ENCODE peak calls at places on chromosomes 4 and X, in eight cellular contexts. E is HCT116, I is H1, B is adrenal gland, H is lower leg skin, J is IMR-90, D is A549, P is spleen. R is an unnamed sample.

GRCh38 chrX:154021131-154021611 is 1.5 kb upstream of the IRAK1 start:
- DNase-seq in E (no peak), I (no peak), B (no peak), H (no peak), J (peak), D (no peak), P (peak), R (no peak)

GRCh38 chrX:80216086-80216485 is 201.5 kb downstream of the TBX22 start:
- DNase-seq in E (no peak), I (no peak), B (no peak), H (no peak), J (no peak), D (peak), P (no peak), R (no peak)

GRCh38 chr4:143338313-143338712 is 1.6 kb downstream of the GAB1 start:
- DNase-seq in E (no peak), I (no peak), B (no peak), H (no peak), J (no peak), D (no peak), P (no peak), R (no peak)

GRCh38 chr4:158090323-158090722 is 82.5 kb downstream of the GASK1B start:
- DNase-seq in E (no peak), I (no peak), B (no peak), H (no peak), J (peak), D (no peak), P (no peak), R (peak)

GRCh38 chr4:89558147-89558546 is 250.5 kb upstream of the GPRIN3 start:
- DNase-seq in E (peak), I (peak), B (no peak), H (no peak), J (no peak), D (peak), P (no peak), R (no peak)

GRCh38 chrX:69046996-69047490 is 118.2 kb downstream of the PJA1 start:
- DNase-seq in E (no peak), I (no peak), B (peak), H (peak), J (no peak), D (no peak), P (no peak), R (no peak)

GRCh38 chrX:121084903-121085611 is 37.6 kb downstream of the GLUD2 start:
- DNase-seq in E (no peak), I (no peak), B (no peak), H (no peak), J (no peak), D (no peak), P (no peak), R (no peak)

GRCh38 chr4:139229534-139230039 is 50.4 kb downstream of the MGARP start:
- DNase-seq in E (peak), I (no peak), B (no peak), H (no peak), J (peak), D (peak), P (no peak), R (no peak)

GRCh38 chr4:122963222-122963621 is 40.8 kb upstream of the NUDT6 start:
- DNase-seq in E (no peak), I (no peak), B (no peak), H (no peak), J (peak), D (no peak), P (no peak), R (no peak)

GRCh38 chrX:72526534-72527508 is 45.8 kb downstream of the HDAC8 start:
- DNase-seq in E (no peak), I (no peak), B (no peak), H (no peak), J (peak), D (no peak), P (no peak), R (no peak)

GRCh38 chrX:1521459-1521956 is 15.5 kb downstream of the P2RY8 start:
- DNase-seq in E (no peak), I (peak), B (no peak), H (peak), J (no peak), D (peak), P (peak), R (no peak)

GRCh38 chrX:152245231-152245630 is 106.9 kb upstream of the MAGEA10 start:
- DNase-seq in E (no peak), I (no peak), B (no peak), H (no peak), J (no peak), D (no peak), P (no peak), R (no peak)

GRCh38 chr4:85005865-85006377 is 39.4 kb upstream of the WDFY3 start:
- DNase-seq in E (no peak), I (no peak), B (peak), H (no peak), J (peak), D (no peak), P (no peak), R (no peak)

GRCh38 chrX:41956027-41956426 is 32.7 kb upstream of the CASK start:
- DNase-seq in E (no peak), I (no peak), B (no peak), H (no peak), J (no peak), D (no peak), P (no peak), R (no peak)

GRCh38 chr4:8728536-8729407 is 136.2 kb downstream of the CPZ start:
- DNase-seq in E (no peak), I (no peak), B (no peak), H (peak), J (no peak), D (no peak), P (peak), R (peak)

GRCh38 chrX:47235691-47236103 is 2.9 kb downstream of the USP11 start:
- DNase-seq in E (no peak), I (no peak), B (no peak), H (no peak), J (peak), D (no peak), P (no peak), R (no peak)

GRCh38 chrX:47232197-47232802 is 509 bp upstream of the USP11 start:
- DNase-seq in E (no peak), I (no peak), B (no peak), H (no peak), J (no peak), D (no peak), P (no peak), R (no peak)

GRCh38 chrX:47234583-47234982 is 1.8 kb downstream of the USP11 start:
- DNase-seq in E (no peak), I (no peak), B (no peak), H (no peak), J (peak), D (no peak), P (no peak), R (no peak)

GRCh38 chrX:47232803-47233332 is at the start of gene USP11:
- DNase-seq in E (no peak), I (no peak), B (no peak), H (peak), J (peak), D (peak), P (no peak), R (no peak)

GRCh38 chrX:47233333-47234113 is 714 bp downstream of the USP11 start:
- DNase-seq in E (peak), I (peak), B (peak), H (peak), J (peak), D (peak), P (peak), R (peak)
- TF ChIP-seq POLR2A in E (no peak), I (peak), B (peak), H (no peak), J (peak), D (peak), P (no peak), R (no peak)

GRCh38 chr4:118985170-118986000 is 96.7 kb downstream of the SYNPO2 start:
- DNase-seq in E (no peak), I (no peak), B (no peak), H (no peak), J (no peak), D (no peak), P (no peak), R (no peak)
- TF ChIP-seq POLR2A in E (no peak), I (no peak), B (no peak), H (no peak), J (no peak), D (no peak), P (no peak), R (no peak)

GRCh38 chr4:184395451-184395917 is 78.9 kb downstream of the IRF2 start:
- DNase-seq in E (no peak), I (no peak), B (no peak), H (no peak), J (no peak), D (no peak), P (no peak), R (no peak)

GRCh38 chr4:184398741-184399504 is 75.4 kb downstream of the IRF2 start:
- DNase-seq in E (no peak), I (no peak), B (no peak), H (peak), J (no peak), D (no peak), P (no peak), R (no peak)

GRCh38 chr4:184396570-184397515 is 77.5 kb downstream of the IRF2 start:
- DNase-seq in E (no peak), I (no peak), B (no peak), H (peak), J (no peak), D (no peak), P (no peak), R (no peak)

GRCh38 chr4:184397516-184398163 is 76.7 kb downstream of the IRF2 start:
- DNase-seq in E (no peak), I (no peak), B (peak), H (peak), J (no peak), D (no peak), P (no peak), R (no peak)

DNA sequence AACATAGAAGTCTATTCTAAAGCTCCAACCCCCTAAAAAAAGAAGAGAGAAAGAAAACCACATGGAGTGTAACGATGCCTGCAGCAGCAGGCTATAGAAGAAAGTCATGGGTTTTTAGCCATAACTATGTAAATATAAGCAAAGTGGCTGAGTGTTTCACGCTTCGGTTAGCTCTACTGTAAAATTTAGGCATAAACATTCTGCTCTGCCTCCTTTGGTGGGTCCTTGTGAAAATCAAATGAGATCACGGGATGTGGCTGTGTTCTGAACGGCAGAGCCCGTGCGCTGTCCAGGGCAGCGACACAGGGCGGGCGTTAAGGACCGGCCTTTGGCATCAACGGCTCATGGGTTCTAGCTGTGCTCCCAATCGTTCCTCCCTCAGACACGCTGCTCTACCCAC is 78.3 kb downstream of the IRF2 start:
- DNase-seq in E (no peak), I (no peak), B (no peak), H (peak), J (no peak), D (no peak), P (no peak), R (no peak)
- TF ChIP-seq POLR2A in E (no peak), I (no peak), B (no peak), H (no peak), J (no peak), D (no peak), P (no peak), R (no peak)

DNA sequence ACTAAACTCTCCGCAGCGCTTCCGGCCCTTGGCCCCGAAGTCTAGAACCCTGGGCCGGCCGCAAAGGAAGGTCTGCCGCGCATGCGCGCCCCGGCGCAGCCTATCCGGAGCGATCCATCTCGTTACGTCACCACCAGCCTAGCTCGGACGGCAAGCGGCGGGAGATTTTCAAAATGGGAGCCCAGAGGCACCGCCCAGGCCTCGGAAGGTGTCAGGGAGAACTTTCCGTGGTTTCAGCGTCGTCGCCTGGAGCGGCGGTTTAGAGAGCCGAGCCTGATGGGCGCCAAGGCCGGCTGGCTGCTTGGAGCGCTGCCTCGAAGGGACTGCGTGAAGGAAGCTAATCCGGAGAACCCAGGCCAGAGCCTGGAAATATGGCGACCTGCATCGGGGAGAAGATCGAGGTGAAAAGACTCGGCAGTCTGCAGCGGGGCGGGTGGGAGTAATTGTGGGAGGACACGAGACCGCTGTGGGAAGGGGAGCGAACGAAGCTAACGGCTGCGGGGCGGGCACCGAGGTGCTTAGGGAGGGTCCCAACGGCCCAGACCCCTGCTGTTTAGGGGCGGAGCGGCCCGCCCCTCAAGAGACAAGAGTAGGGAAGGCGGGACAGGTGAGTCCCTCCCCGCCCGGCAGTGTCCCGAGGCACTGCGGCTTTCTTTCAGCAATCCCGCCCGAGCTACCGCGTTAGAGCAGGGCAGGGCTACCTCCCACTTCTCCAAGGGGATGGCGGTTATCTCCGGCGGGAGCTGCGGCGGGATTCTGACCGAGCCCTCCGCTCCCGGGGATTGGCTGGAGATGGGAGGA is at the start of gene PLK4:
- DNase-seq in E (peak), I (peak), B (peak), H (peak), J (peak), D (peak), P (peak), R (peak)
- TF ChIP-seq POLR2A in E (peak), I (peak), B (peak), H (no peak), J (peak), D (no peak), P (no peak), R (no peak)

DNA sequence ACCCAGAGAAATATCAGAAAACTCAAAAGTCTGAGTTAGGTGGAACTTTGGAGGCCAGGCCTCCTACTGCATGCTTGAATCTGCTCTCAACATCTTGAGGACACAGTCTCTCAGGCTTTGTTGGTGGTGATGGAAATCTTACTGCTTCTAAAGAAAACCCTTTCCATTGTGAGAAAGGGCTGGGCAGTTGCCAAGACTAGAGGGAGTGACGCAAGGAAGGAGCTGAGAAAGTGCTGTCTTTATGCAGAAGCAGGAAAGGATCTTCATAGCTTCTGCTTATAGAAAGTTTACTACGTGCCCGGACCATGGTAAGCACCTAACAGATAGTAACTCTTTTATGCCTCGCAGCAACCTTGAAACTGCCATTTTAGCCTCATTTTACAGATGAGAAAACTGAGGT is 2.4 kb upstream of the CRMP1 start:
- DNase-seq in E (no peak), I (no peak), B (no peak), H (no peak), J (peak), D (no peak), P (no peak), R (no peak)
- TF ChIP-seq POLR2A in E (no peak), I (no peak), B (no peak), H (no peak), J (no peak), D (no peak), P (no peak), R (no peak)

GRCh38 chr4:34732579-34732978 is 1511.7 kb downstream of the ARAP2 start:
- DNase-seq in E (no peak), I (no peak), B (no peak), H (no peak), J (no peak), D (no peak), P (no peak), R (no peak)
- TF ChIP-seq POLR2A in E (no peak), I (no peak), B (no peak), H (no peak), J (no peak), D (no peak), P (no peak), R (no peak)

GRCh38 chr4:95549246-95550138 is 719 bp upstream of the UNC5C start:
- DNase-seq in E (no peak), I (no peak), B (peak), H (peak), J (peak), D (peak), P (peak), R (peak)

GRCh38 chr4:95546866-95547707 is 1.7 kb downstream of the UNC5C start:
- DNase-seq in E (no peak), I (no peak), B (peak), H (no peak), J (no peak), D (no peak), P (no peak), R (no peak)

GRCh38 chr4:95547708-95548471 is 883 bp downstream of the UNC5C start:
- DNase-seq in E (no peak), I (no peak), B (peak), H (no peak), J (no peak), D (no peak), P (no peak), R (no peak)

GRCh38 chr4:95550566-95550965 is 1.8 kb upstream of the UNC5C start:
- DNase-seq in E (no peak), I (no peak), B (no peak), H (no peak), J (no peak), D (no peak), P (no peak), R (no peak)

DNA sequence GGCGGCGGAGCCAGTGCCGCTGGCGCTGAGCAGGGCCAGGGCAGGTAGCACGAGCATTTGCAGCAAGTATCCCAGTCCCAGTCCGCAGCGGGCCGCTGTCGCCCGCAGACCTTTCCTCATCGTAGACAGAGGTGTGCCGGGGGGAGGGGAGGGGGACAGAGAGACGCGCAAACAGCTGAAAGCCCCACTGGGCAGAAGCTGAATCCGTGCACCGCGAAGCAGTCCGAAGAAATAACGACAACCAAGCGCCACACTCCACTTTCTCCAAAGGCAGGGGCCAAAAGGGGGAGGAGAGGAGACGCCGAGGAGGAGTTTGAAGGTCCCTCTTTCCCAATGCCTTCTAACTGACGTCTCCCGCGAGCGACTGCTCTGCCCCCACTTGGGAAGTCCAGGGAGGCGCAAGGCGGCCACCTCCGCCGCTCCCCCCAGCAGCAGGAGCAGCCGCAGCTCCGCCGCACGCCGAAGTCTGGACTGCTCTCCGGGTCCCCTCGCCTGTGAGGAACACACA is at the start of gene UNC5C:
- DNase-seq in E (no peak), I (no peak), B (peak), H (peak), J (no peak), D (peak), P (peak), R (peak)
- TF ChIP-seq POLR2A in E (no peak), I (no peak), B (peak), H (no peak), J (no peak), D (no peak), P (no peak), R (no peak)

GRCh38 chr4:21386166-21386780 is 562.3 kb downstream of the KCNIP4 start:
- DNase-seq in E (no peak), I (no peak), B (no peak), H (no peak), J (no peak), D (no peak), P (no peak), R (no peak)

GRCh38 chr4:21385706-21386105 is 562.9 kb downstream of the KCNIP4 start:
- DNase-seq in E (no peak), I (no peak), B (no peak), H (no peak), J (no peak), D (no peak), P (no peak), R (no peak)

GRCh38 chr4:21387683-21388082 is 560.9 kb downstream of the KCNIP4 start:
- DNase-seq in E (no peak), I (no peak), B (no peak), H (no peak), J (no peak), D (no peak), P (no peak), R (no peak)
- TF ChIP-seq POLR2A in E (no peak), I (no peak), B (no peak), H (no peak), J (no peak), D (no peak), P (no peak), R (no peak)